ENCODE peak calls at places on chromosomes 5 and 9, in nine cellular contexts. C is right lobe of liver, P is tibial nerve, Q is stomach, K is spleen, F is uterus, G is K562, W is Peyer's patch, T is body of pancreas. Z is an unnamed sample. For H3K27me3, the result is how much of the 10 kb centered on the place peaks cover.

GRCh38 chr5:142770650-142771609 is 753 bp downstream of the ARHGAP26 start:
- DNase-seq in T (peak), Q (peak), P (peak), W (peak), C (peak), K (peak), G (peak), F (peak), Z (peak)

GRCh38 chr5:160462167-160462566 is 40.5 kb downstream of the PTTG1 start:
- DNase-seq in G (no peak), P (no peak), K (no peak), F (no peak), Q (no peak), C (no peak), W (no peak), T (no peak), Z (no peak)

GRCh38 chr5:161960314-161960713 is 107.3 kb upstream of the GABRG2 start:
- DNase-seq in C (no peak), W (no peak), G (no peak), K (no peak), F (no peak), P (no peak), Q (no peak), T (no peak), Z (no peak)

GRCh38 chr9:7117676-7118561 is 360.1 kb downstream of the KDM4C start:
- DNase-seq in G (no peak), Q (no peak), F (no peak), K (no peak), C (no peak), P (no peak), W (no peak), T (no peak), Z (no peak)

GRCh38 chr5:140554454-140554853 is 2.8 kb downstream of the SRA1 start:
- DNase-seq in Q (no peak), F (no peak), G (peak), W (no peak), P (no peak), C (no peak), K (no peak), T (no peak), Z (no peak)

GRCh38 chr5:117748336-117748735 is 1173.7 kb upstream of the SEMA6A start:
- DNase-seq in F (no peak), W (no peak), K (no peak), C (no peak), G (no peak), T (no peak), P (no peak), Q (no peak), Z (no peak)

GRCh38 chr5:109983135-109983534 is 293.4 kb downstream of the MAN2A1 start:
- DNase-seq in T (no peak), G (no peak), C (no peak), W (no peak), K (no peak), P (no peak), F (no peak), Q (no peak), Z (no peak)

GRCh38 chr5:58117491-58117890 is 342.4 kb downstream of the PLK2 start:
- DNase-seq in G (no peak), F (no peak), Q (no peak), K (no peak), W (no peak), C (no peak), P (no peak), T (no peak), Z (no peak)

GRCh38 chr9:95081998-95082397 is 235.5 kb downstream of the FANCC start:
- DNase-seq in T (peak), F (no peak), G (no peak), P (no peak), C (no peak), W (peak), K (peak), Q (peak), Z (peak)

GRCh38 chr5:135191084-135191826 is 157.2 kb upstream of the PITX1 start:
- DNase-seq in G (peak), C (peak), T (peak), K (peak), P (peak), F (peak), W (peak), Q (peak), Z (peak)

GRCh38 chr5:139212484-139212883 is 14.3 kb upstream of the SIL1 start:
- DNase-seq in G (no peak), C (no peak), P (no peak), W (no peak), Q (no peak), K (peak), T (no peak), F (no peak), Z (no peak)

GRCh38 chr5:56468278-56468677 is 235.1 kb upstream of the ANKRD55 start:
- DNase-seq in K (no peak), G (no peak), P (no peak), F (no peak), T (no peak), Q (no peak), C (no peak), W (no peak), Z (no peak)

GRCh38 chr5:16675747-16676255 is 59.0 kb upstream of the RETREG1 start:
- DNase-seq in W (no peak), Q (no peak), C (no peak), K (no peak), T (no peak), P (no peak), F (no peak), G (no peak), Z (no peak)

GRCh38 chr9:77291714-77292113 is 114.4 kb downstream of the VPS13A start:
- DNase-seq in W (no peak), G (peak), T (no peak), P (no peak), Q (no peak), C (no peak), F (no peak), K (no peak), Z (no peak)

GRCh38 chr5:147168578-147169327 is 66.1 kb upstream of the STK32A start:
- DNase-seq in Q (no peak), C (no peak), K (no peak), P (no peak), W (no peak), T (no peak), G (no peak), F (no peak), Z (no peak)

GRCh38 chr5:56264417-56265025 is 31.4 kb upstream of the ANKRD55 start:
- DNase-seq in G (peak), P (no peak), W (no peak), F (peak), K (no peak), C (no peak), Q (peak), T (peak), Z (no peak)

GRCh38 chr5:171640396-171640981 is 145.1 kb upstream of the SMIM23 start:
- DNase-seq in K (no peak), Q (no peak), P (no peak), G (no peak), W (no peak), F (no peak), T (no peak), C (no peak), Z (peak)

GRCh38 chr5:132389453-132390286 is 20.2 kb downstream of the SLC22A5 start:
- DNase-seq in G (peak), F (peak), K (no peak), P (no peak), C (no peak), T (peak), Q (peak), W (peak), Z (no peak)

GRCh38 chr9:1453636-1454035 is 403.5 kb downstream of the DMRT2 start:
- DNase-seq in P (no peak), F (no peak), T (no peak), K (no peak), W (no peak), G (no peak), C (no peak), Q (no peak), Z (no peak)

GRCh38 chr5:64773533-64773932 is 4.8 kb downstream of the CWC27 start:
- DNase-seq in P (no peak), Q (no peak), W (no peak), G (no peak), T (no peak), K (no peak), C (no peak), F (no peak), Z (no peak)

GRCh38 chr9:127754099-127754760 is 19.1 kb upstream of the TOR2A start:
- DNase-seq in G (peak), F (no peak), C (no peak), P (no peak), W (no peak), Q (no peak), K (no peak), T (no peak), Z (no peak)
- H3K27me3 ChIP-seq in G (under half), F (under half), C (under half), P (under half), W (under half), Q (half or more), K (under half), T (under half), Z (under half)

GRCh38 chr9:37027582-37028424 is 6.3 kb downstream of the PAX5 start:
- DNase-seq in Q (peak), K (peak), T (peak), F (peak), C (peak), G (peak), W (peak), P (peak), Z (peak)
- H3K4me3 ChIP-seq in Q (no peak), K (peak), T (no peak), F (no peak), C (peak), G (peak), W (peak), P (no peak), Z (peak)

GRCh38 chr9:89873801-89874200 is 269.0 kb downstream of the GADD45G start:
- DNase-seq in C (no peak), K (peak), T (no peak), P (no peak), Q (no peak), F (peak), G (no peak), W (peak), Z (no peak)

GRCh38 chr9:89872913-89873707 is 268.3 kb downstream of the GADD45G start:
- DNase-seq in Q (peak), K (peak), W (peak), C (peak), T (no peak), G (no peak), F (peak), P (no peak), Z (peak)

GRCh38 chr9:89874351-89875321 is 269.8 kb downstream of the GADD45G start:
- DNase-seq in G (no peak), K (peak), Q (peak), W (peak), P (no peak), T (no peak), C (peak), F (peak), Z (peak)

GRCh38 chr9:89871871-89872331 is 267.1 kb downstream of the GADD45G start:
- DNase-seq in Q (peak), W (peak), G (no peak), T (no peak), F (peak), P (no peak), K (peak), C (no peak), Z (peak)

DNA sequence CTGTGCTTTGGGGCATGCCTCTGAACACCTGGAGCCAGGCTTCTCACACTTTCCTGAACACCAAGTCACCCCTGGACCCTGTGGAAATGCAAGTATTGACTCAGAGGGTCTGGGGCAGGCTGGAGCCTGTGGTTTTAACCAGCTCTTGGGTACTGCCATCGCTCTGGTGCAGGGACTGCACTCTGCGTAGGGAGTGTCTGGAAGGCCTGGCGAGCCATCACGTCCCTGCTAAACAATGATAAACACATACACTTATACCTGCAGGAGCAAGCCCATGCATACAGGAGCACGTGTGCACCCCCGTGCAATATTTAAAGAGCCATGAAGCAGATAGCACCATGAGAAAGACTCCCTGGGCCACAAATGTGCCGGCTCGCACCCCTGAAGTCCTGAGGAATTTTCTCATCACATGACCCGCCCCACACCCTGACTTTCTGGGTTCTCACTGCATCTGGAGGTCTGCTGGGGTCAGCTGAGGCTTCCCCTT is 267.7 kb downstream of the GADD45G start:
- DNase-seq in F (peak), W (peak), Q (peak), G (no peak), C (peak), P (no peak), T (no peak), K (peak), Z (no peak)
- TF ChIP-seq POLR2A in F (no peak), W (no peak), Q (no peak), G (no peak), C (no peak), P (no peak), T (no peak), K (no peak), Z (no peak)

GRCh38 chr9:126609711-126610388 is 3.9 kb upstream of the LMX1B start:
- DNase-seq in T (no peak), Q (no peak), F (no peak), P (no peak), W (no peak), K (no peak), G (no peak), C (no peak), Z (no peak)

GRCh38 chr9:126608551-126608950 is 5.2 kb upstream of the LMX1B start:
- DNase-seq in G (no peak), Q (no peak), C (no peak), W (no peak), P (no peak), K (no peak), F (no peak), T (no peak), Z (no peak)

GRCh38 chr9:126607731-126608130 is 6.0 kb upstream of the LMX1B start:
- DNase-seq in K (no peak), W (no peak), Q (no peak), T (no peak), P (no peak), G (no peak), F (no peak), C (no peak), Z (no peak)

GRCh38 chr9:126611188-126611587 is 2.5 kb upstream of the LMX1B start:
- DNase-seq in P (no peak), F (no peak), C (no peak), K (no peak), G (no peak), W (no peak), Q (no peak), T (no peak), Z (no peak)

GRCh38 chr9:126609191-126609590 is 4.5 kb upstream of the LMX1B start:
- DNase-seq in C (no peak), K (no peak), T (no peak), P (no peak), G (no peak), Q (no peak), F (no peak), W (no peak), Z (no peak)
- H3K27me3 ChIP-seq in C (under half), K (under half), T (under half), P (half or more), G (half or more), Q (half or more), F (under half), W (under half), Z (under half)

DNA sequence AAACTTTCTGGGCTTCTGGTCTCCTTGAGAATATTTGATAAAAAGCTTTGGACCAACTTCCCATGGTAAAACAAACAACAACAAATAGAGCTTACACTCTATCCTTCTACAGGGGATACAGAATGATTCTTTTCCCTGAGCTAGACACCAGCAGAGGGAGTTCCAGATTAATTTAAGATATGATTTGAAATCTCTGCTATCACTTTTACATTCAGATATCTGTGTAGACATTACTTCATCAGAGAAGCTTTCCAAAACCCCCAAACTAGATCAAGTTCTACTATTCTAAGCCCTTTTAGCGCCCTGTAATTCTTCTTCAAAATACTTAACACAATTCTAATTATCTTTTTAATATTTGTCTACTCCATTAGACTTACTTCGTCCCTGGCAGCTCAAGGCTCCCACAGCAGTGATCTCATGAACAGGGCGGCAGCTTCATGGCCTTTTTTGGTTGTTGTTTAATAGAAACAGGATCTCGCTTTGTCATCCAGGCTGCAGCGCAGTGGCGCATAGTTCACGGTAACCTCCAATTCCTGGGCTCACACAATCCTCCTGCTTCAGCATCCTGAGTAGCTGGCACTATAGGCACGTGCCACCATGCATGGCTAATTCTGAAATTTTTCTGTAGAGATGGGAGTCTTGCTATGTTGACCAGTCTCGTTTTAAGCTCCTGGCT is 938 bp upstream of the GALNT12 start:
- DNase-seq in G (no peak), P (no peak), T (no peak), W (peak), K (no peak), C (no peak), Q (no peak), F (no peak), Z (no peak)
- H3K4me3 ChIP-seq in G (no peak), P (no peak), T (no peak), W (no peak), K (no peak), C (no peak), Q (peak), F (no peak), Z (no peak)

GRCh38 chr9:124659099-124659659 is 111.9 kb downstream of the NR6A1 start:
- DNase-seq in K (peak), T (peak), F (peak), G (peak), C (peak), W (peak), P (peak), Q (peak), Z (peak)

GRCh38 chr9:124657526-124657925 is 113.6 kb downstream of the NR6A1 start:
- DNase-seq in C (no peak), K (no peak), G (no peak), P (no peak), T (no peak), W (no peak), Q (no peak), F (no peak), Z (no peak)

GRCh38 chr9:124660341-124660801 is 110.7 kb downstream of the NR6A1 start:
- DNase-seq in F (no peak), P (no peak), W (no peak), Q (no peak), C (no peak), G (no peak), T (no peak), K (no peak), Z (no peak)

GRCh38 chr9:124661184-124661755 is 109.8 kb downstream of the NR6A1 start:
- DNase-seq in T (no peak), P (no peak), F (no peak), G (no peak), Q (no peak), C (no peak), W (no peak), K (no peak), Z (no peak)

DNA sequence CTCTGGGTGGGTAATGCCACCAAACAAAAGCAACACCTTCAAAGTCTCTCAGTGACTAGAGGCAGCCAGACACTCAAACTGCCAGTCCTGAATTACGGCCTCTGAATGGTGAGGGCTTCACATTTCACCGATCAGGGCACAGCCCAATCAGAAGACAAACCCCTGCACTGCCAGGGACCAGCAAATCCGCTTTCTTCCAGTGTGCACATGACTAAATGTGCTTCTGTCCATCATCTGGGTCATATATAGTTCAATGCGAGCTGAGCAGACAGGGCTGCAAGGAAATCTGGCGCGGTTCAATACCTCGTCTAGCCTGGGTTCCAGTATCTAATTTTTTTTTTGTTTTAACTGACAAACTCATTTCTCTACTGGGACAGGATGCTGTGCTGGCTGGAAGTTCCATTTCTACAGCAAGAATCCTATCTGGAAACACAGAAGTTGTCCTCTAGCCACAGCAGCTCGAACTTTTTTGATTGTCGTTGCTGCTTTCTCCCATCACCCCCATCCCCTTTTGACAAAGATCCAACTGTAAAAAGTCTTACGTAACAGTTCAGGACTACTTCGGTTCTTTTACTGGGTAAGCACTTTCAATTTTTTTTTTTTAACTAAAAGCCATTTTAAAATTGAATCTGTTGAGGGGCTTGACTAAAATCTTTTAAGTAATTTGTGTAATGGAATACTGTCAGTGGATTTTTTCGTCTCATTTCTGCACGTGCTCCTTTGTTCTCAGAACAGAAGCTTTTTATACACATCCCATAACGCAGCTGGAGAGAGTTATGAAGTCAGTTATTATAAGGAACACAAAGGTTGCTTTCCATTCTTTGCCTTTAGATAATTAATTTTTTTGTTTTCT is 112.7 kb downstream of the NR6A1 start:
- DNase-seq in F (peak), T (peak), C (peak), Q (peak), G (peak), W (peak), P (peak), K (peak), Z (peak)
- TF ChIP-seq POLR2A in F (no peak), T (peak), C (peak), Q (no peak), G (peak), W (no peak), P (peak), K (peak), Z (peak)

DNA sequence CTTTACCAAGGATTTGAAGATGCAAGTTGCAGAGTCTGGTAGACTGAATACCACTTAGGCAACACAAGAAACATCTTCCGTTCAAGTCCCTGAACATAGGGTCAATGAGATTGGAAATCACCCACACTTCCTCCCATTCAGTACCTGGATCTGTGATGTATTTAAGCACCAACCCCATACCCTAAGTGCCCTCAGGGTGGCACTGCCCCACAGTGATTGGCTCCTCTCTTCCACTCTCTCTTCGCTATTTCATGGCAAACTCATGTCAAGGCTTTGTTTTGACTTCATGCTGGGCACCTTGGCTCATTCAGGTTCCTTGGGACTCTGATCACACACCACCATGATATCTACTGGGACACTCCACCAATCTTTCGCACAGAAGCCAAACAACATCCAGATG is 53.7 kb downstream of the GGTA1 start:
- DNase-seq in G (no peak), P (no peak), Q (no peak), K (no peak), C (no peak), F (no peak), W (no peak), T (no peak), Z (no peak)
- H3K27me3 ChIP-seq in G (under half), P (under half), Q (under half), K (under half), C (under half), F (under half), W (under half), T (under half), Z (under half)